ENCODE peak calls at places on chromosomes 16 and 17, in four cellular contexts. J, A, L and M are unnamed samples.

GRCh38 chr16:30697264-30698138 is 1.5 kb upstream of the SRCAP start:
- DNase-seq in J (peak), A (no peak), L (no peak), M (no peak)

GRCh38 chr17:15154618-15155017 is 110.5 kb downstream of the PMP22 start:
- DNase-seq in J (no peak), A (no peak), L (no peak), M (no peak)

GRCh38 chr16:23496826-23497542 is 13.3 kb downstream of the GGA2 start:
- DNase-seq in J (no peak), A (no peak), L (no peak), M (no peak)

GRCh38 chr16:88505405-88506082 is 52.5 kb downstream of the ZFPM1 start:
- DNase-seq in J (no peak), A (peak), L (no peak), M (no peak)

GRCh38 chr16:82460761-82461160 is 166.0 kb upstream of the CDH13 start:
- DNase-seq in J (no peak), A (peak), L (no peak), M (no peak)

GRCh38 chr16:49019826-49020401 is 261.7 kb downstream of the CBLN1 start:
- DNase-seq in J (no peak), A (no peak), L (no peak), M (no peak)

GRCh38 chr17:56603486-56604238 is 10.2 kb downstream of the NOG start:
- DNase-seq in J (no peak), A (no peak), L (no peak), M (no peak)

GRCh38 chr17:59547131-59547915 is 18.1 kb upstream of the DHX40 start:
- DNase-seq in J (peak), A (no peak), L (no peak), M (no peak)

GRCh38 chr16:72179592-72179991 is 7.6 kb upstream of the PMFBP1 start:
- DNase-seq in J (no peak), A (no peak), L (no peak), M (no peak)
- TF ChIP-seq TAF1 in J (no peak), A (no peak), L (no peak), M (no peak)

GRCh38 chr17:58377661-58378060 is 25.7 kb upstream of the SUPT4H1 start:
- DNase-seq in J (no peak), A (no peak), L (no peak), M (no peak)

GRCh38 chr17:58377005-58377660 is 25.1 kb upstream of the SUPT4H1 start:
- DNase-seq in J (no peak), A (no peak), L (no peak), M (no peak)

GRCh38 chr17:58376472-58376921 is 24.5 kb upstream of the SUPT4H1 start:
- DNase-seq in J (no peak), A (no peak), L (no peak), M (no peak)

GRCh38 chr17:58375216-58375615 is 23.2 kb upstream of the SUPT4H1 start:
- DNase-seq in J (no peak), A (no peak), L (no peak), M (no peak)

GRCh38 chr17:58375811-58376210 is 23.8 kb upstream of the SUPT4H1 start:
- DNase-seq in J (no peak), A (no peak), L (no peak), M (no peak)
- TF ChIP-seq CREB1 in J (no peak), A (no peak), L (no peak), M (no peak)

GRCh38 chr16:4692460-4693295 is 684 bp upstream of the NUDT16L1 start:
- DNase-seq in J (no peak), A (no peak), L (no peak), M (no peak)
- TF ChIP-seq SIN3A in J (no peak), A (no peak), L (no peak), M (no peak)

DNA sequence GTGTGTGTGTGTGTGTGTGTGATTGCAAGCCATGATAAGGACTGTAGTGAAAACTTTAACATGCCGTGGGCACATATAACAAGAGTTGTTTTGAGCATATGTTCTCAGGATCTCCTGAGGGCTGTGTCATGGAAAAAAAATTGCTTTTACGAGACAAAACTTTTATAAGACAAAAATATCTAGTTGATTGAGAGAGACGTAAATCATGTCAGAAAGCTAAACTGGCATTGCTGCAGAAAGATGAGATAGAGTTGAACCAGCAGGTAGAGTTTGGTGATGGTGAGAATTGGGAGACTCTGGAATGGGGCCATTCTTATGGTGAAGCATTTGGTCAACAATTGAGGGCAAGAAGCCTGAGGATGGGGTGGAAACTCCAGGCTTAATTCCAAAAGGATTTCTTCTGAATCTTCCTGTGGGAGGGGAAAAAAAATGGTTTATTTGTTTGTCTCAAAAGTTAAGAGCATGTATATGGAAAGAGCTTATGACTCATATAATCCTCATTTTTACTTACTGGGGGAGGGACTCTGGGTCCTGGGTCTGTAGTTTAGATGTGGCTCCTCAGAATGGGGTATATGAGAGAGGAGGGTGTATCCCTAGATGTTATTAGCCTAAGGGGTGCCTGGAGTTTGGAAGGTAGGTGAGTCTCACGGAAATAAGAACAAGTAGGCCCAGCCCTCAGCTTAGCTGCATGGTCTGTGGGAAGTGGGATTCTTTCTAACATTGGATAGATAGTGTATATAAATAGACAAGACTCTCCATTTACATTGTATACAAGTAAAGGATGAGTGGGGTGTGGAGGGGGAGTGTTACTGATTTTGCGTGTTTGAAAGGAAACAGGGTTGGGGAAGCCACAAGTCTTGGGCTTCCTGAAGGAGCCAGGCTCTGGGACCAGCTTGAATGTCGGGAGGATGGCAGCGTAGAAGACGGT is 7.1 kb downstream of the MINK1 start:
- DNase-seq in J (no peak), A (no peak), L (no peak), M (no peak)
- TF ChIP-seq TAF1 in J (no peak), A (no peak), L (no peak), M (no peak)

GRCh38 chr16:25138130-25138529 is 26.6 kb downstream of the LCMT1 start:
- DNase-seq in J (no peak), A (no peak), L (no peak), M (no peak)

GRCh38 chr16:25140459-25140858 is 28.9 kb downstream of the LCMT1 start:
- DNase-seq in J (no peak), A (no peak), L (no peak), M (no peak)

GRCh38 chr16:25134306-25134705 is 22.8 kb downstream of the LCMT1 start:
- DNase-seq in J (no peak), A (no peak), L (no peak), M (no peak)

DNA sequence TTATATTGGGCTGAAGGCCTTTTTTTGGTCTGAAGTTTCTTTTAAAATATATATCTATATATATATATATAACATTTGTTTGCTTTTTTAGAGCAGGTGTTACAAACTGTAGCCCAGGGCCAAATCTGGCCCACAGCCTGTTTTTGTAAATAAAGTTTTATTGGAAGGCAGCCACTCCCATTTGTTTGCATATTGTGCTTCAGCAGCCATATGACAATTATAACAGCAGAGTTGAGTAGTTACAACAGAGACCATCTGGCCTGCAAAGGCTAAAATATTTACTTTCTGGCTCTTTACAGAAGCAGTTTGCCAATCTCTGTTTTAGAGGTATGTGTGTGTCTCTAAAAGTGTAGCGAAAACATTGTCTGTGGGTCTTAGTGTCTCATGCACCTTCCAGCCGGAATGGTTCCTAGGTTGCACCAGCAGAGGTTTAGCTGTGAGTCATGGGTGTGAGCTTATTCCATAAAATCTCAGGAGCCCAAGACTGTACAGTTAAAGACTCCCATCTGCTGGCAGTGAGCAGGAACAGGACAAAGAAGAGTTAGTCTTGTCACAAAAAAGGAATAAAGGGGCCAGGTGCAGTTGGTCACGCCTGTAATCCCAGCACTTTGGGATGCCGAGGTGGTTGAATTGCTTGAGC is 23.8 kb downstream of the LCMT1 start:
- DNase-seq in J (no peak), A (peak), L (no peak), M (no peak)
- TF ChIP-seq CREB1 in J (no peak), A (no peak), L (no peak), M (no peak)

GRCh38 chr16:2237076-2237551 is 870 bp downstream of the DNASE1L2 start:
- DNase-seq in J (no peak), A (no peak), L (no peak), M (peak)
- TF ChIP-seq SIN3A in J (no peak), A (no peak), L (no peak), M (no peak)

DNA sequence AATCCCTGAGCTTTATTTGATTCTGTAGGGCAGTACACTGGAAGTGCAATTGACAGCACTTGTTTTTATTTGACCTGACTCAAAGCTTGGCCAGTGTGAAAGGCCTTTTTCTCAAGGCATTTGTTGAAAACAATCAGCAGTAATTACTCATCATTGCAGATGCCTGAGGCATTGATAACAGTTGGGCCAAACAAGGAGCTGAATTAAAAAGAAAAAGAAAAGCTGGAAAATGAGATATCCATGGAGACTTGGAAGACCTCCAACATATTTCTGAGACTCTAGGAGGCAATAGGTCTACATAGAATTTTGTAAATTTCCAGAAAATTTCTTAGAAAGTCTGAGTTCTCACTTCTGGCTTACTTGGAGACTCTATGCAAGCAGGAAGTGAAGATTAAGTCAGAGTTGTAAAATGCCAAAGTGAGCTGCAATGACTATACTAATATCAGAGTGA is 200.8 kb upstream of the KCNJ16 start:
- DNase-seq in J (peak), A (no peak), L (no peak), M (no peak)
- TF ChIP-seq TAF1 in J (no peak), A (no peak), L (no peak), M (no peak)

DNA sequence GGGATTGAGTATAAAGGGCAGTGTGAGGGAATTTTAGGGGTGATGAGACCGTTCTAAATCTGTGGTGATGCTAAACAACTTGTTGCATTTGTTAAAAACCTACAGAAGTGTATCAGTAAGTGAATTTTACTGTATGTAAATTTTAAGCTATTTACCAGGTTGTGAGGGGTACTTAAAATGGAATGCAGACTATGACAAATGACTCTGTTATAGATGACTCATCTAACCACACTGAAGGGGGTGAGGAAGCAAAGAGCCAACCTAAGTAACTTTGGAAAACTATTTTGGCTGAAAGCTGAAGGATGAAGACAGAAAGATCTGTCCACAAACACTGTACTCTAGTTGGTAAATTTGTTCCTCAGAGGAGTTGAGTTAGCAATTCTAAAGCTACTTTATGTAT is 5.3 kb upstream of the MKS1 start:
- DNase-seq in J (peak), A (no peak), L (no peak), M (no peak)
- TF ChIP-seq CREB1 in J (no peak), A (no peak), L (no peak), M (no peak)